ENCODE peak calls at places on chromosomes 6 and 20, in ten cellular contexts. P is activated CD8-positive, alpha-beta T cell treated with anti-CD3 and anti-CD28 coated beads for 36 hours; W is activated CD8-positive, alpha-beta memory T cell treated with anti-CD3 and anti-CD28 coated beads for 24 hours; J is activated T-cell treated with anti-CD3 and anti-CD28 coated beads, Interleukin-2, amount 50 U/mL, for 4 hours; K is NCI-H510A treated with DMSO at 0.1 percent for 48 hours; R is psoas muscle; C is cardiac septum; G is activated effector memory CD4-positive, alpha-beta T cell treated with anti-CD3 and anti-CD28 coated beads, Interleukin-2, amount 50 U/mL, for 16 hours; Q is AG09319; A is NCI-H774. N is an unnamed sample.

GRCh38 chr6:111846511-111847409 is 26.5 kb downstream of the FYN start:
- DNase-seq in G (peak), W (no peak), Q (no peak), K (no peak), R (peak), P (peak), A (no peak), C (no peak), J (no peak), N (no peak)

GRCh38 chr6:16505711-16506362 is 255.4 kb downstream of the ATXN1 start:
- DNase-seq in P (no peak), A (no peak), K (no peak), Q (peak), J (no peak), G (no peak), C (no peak), W (no peak), R (no peak), N (no peak)

GRCh38 chr6:84417261-84417660 is 189.8 kb upstream of the CEP162 start:
- DNase-seq in P (no peak), C (no peak), Q (no peak), R (no peak), J (no peak), G (no peak), K (no peak), A (no peak), W (no peak), N (no peak)

GRCh38 chr20:1888796-1889463 is 6.3 kb upstream of the SIRPA start:
- DNase-seq in J (no peak), C (peak), G (no peak), A (no peak), R (no peak), P (no peak), K (no peak), W (no peak), Q (no peak), N (no peak)

GRCh38 chr6:146153040-146153758 is 124.3 kb downstream of the GRM1 start:
- DNase-seq in C (no peak), K (no peak), P (no peak), G (no peak), W (no peak), J (no peak), R (no peak), A (no peak), Q (no peak), N (no peak)

GRCh38 chr6:159174263-159174974 is 5.2 kb downstream of the FNDC1 start:
- DNase-seq in G (peak), Q (no peak), A (peak), W (peak), J (peak), P (peak), R (peak), C (no peak), K (peak), N (no peak)

GRCh38 chr6:13573669-13574110 is 711 bp upstream of the SIRT5 start:
- DNase-seq in R (peak), K (peak), P (peak), Q (no peak), J (no peak), C (no peak), A (no peak), W (peak), G (peak), N (no peak)

GRCh38 chr6:116352515-116353471 is 18.0 kb upstream of the DSE start:
- DNase-seq in W (no peak), A (no peak), J (no peak), C (no peak), K (no peak), P (no peak), Q (peak), R (no peak), G (no peak), N (no peak)

GRCh38 chr6:22098623-22099022 is 198.2 kb downstream of the PRL start:
- DNase-seq in C (no peak), G (no peak), W (no peak), K (no peak), Q (no peak), A (peak), R (no peak), J (no peak), P (no peak), N (peak)

GRCh38 chr6:1525364-1526038 is 84.2 kb upstream of the FOXC1 start:
- DNase-seq in C (no peak), Q (no peak), K (no peak), W (no peak), P (no peak), R (no peak), A (no peak), G (no peak), J (no peak), N (no peak)

GRCh38 chr20:18987781-18988360 is 174.3 kb downstream of the SCP2D1 start:
- DNase-seq in J (no peak), Q (no peak), K (no peak), C (no peak), G (no peak), P (no peak), W (no peak), R (no peak), A (no peak), N (no peak)

GRCh38 chr20:51376121-51376520 is 166.4 kb downstream of the NFATC2 start:
- DNase-seq in P (no peak), C (peak), A (no peak), R (no peak), K (no peak), W (no peak), Q (no peak), J (no peak), G (no peak), N (no peak)

GRCh38 chr20:60105404-60105803 is 147.2 kb downstream of the CDH26 start:
- DNase-seq in G (no peak), P (no peak), R (no peak), K (no peak), C (no peak), Q (no peak), A (no peak), J (no peak), W (no peak), N (no peak)

GRCh38 chr6:1645466-1646185 is 35.9 kb downstream of the FOXC1 start:
- DNase-seq in R (no peak), C (no peak), P (no peak), G (no peak), J (no peak), A (no peak), Q (no peak), K (no peak), W (no peak), N (no peak)

GRCh38 chr6:92231220-92231701 is 1188.1 kb downstream of the EPHA7 start:
- DNase-seq in P (no peak), A (peak), G (no peak), Q (no peak), C (no peak), J (no peak), R (no peak), W (no peak), K (peak), N (peak)

GRCh38 chr20:20780127-20780822 is 67.8 kb upstream of the RALGAPA2 start:
- DNase-seq in G (no peak), K (peak), R (peak), P (no peak), C (peak), J (no peak), Q (no peak), A (no peak), W (no peak), N (peak)

GRCh38 chr6:170233304-170234205 is 57.3 kb downstream of the DLL1 start:
- DNase-seq in A (peak), Q (no peak), P (no peak), C (peak), G (no peak), K (no peak), W (no peak), J (no peak), R (no peak), N (peak)

GRCh38 chr20:53202781-53203180 is 230.6 kb downstream of the TSHZ2 start:
- DNase-seq in R (no peak), Q (no peak), J (no peak), C (no peak), G (no peak), P (no peak), W (no peak), A (peak), K (no peak), N (peak)

GRCh38 chr6:122726649-122727048 is 52.9 kb upstream of the FABP7 start:
- DNase-seq in C (no peak), J (no peak), W (no peak), Q (no peak), R (no peak), K (no peak), P (no peak), G (no peak), A (peak), N (no peak)

GRCh38 chr20:47980336-47981177 is 195.3 kb upstream of the SULF2 start:
- DNase-seq in Q (no peak), C (no peak), J (no peak), W (no peak), P (no peak), K (no peak), R (no peak), A (no peak), G (no peak), N (no peak)

GRCh38 chr6:7996538-7997225 is 67.5 kb downstream of the BLOC1S5 start:
- DNase-seq in K (no peak), G (no peak), C (no peak), W (no peak), A (no peak), J (no peak), Q (no peak), P (no peak), R (no peak), N (no peak)

GRCh38 chr6:36516559-36516958 is 30.7 kb downstream of the STK38 start:
- DNase-seq in W (no peak), K (no peak), C (no peak), A (no peak), G (no peak), R (no peak), P (no peak), Q (no peak), J (no peak), N (no peak)

GRCh38 chr6:133855994-133856393 is 32.9 kb upstream of the TCF21 start:
- DNase-seq in W (no peak), G (no peak), C (no peak), Q (no peak), A (no peak), R (no peak), J (no peak), K (no peak), P (no peak), N (no peak)

GRCh38 chr6:52013035-52013434 is 74.4 kb downstream of the PKHD1 start:
- DNase-seq in R (no peak), P (no peak), A (no peak), W (no peak), G (no peak), K (no peak), C (no peak), J (no peak), Q (no peak), N (no peak)

GRCh38 chr6:81086931-81087330 is 665.5 kb downstream of the TENT5A start:
- DNase-seq in P (no peak), G (no peak), J (no peak), K (no peak), C (no peak), R (no peak), Q (no peak), A (no peak), W (no peak), N (no peak)

GRCh38 chr6:153879826-153880225 is 159.2 kb upstream of the OPRM1 start:
- DNase-seq in P (no peak), R (no peak), A (no peak), G (no peak), J (no peak), Q (no peak), C (no peak), K (peak), W (no peak), N (no peak)

GRCh38 chr20:14928083-14928482 is 590.7 kb upstream of the FLRT3 start:
- DNase-seq in Q (no peak), R (no peak), G (no peak), W (no peak), A (no peak), C (no peak), P (no peak), J (no peak), K (peak), N (peak)

GRCh38 chr6:102026649-102027048 is 633.1 kb downstream of the GRIK2 start:
- DNase-seq in Q (no peak), W (no peak), K (no peak), G (no peak), J (no peak), P (no peak), A (no peak), R (no peak), C (no peak), N (no peak)

GRCh38 chr6:109389650-109390274 is 7.5 kb upstream of the CD164 start:
- DNase-seq in A (no peak), R (no peak), K (no peak), W (no peak), J (no peak), G (no peak), Q (no peak), P (no peak), C (no peak), N (no peak)

GRCh38 chr20:11880694-11881093 is 37.0 kb upstream of the BTBD3 start:
- DNase-seq in P (no peak), Q (no peak), A (no peak), C (no peak), K (no peak), J (no peak), G (no peak), W (no peak), R (no peak), N (no peak)

GRCh38 chr6:113461153-113461897 is 395.8 kb upstream of the MARCKS start:
- DNase-seq in G (no peak), C (no peak), W (no peak), J (no peak), A (no peak), K (no peak), P (no peak), R (no peak), Q (no peak), N (no peak)